ENCODE peak calls at places on chromosomes 16 and 17, in five cellular contexts. R, V, K, M and C are unnamed samples.

GRCh38 chr16:3051489-3051888 is 5.1 kb downstream of the MMP25 start:
- DNase-seq in R (no peak), V (no peak), K (no peak), M (no peak), C (no peak)

GRCh38 chr16:4064950-4065352 is 51.3 kb downstream of the ADCY9 start:
- DNase-seq in R (no peak), V (peak), K (no peak), M (no peak), C (no peak)

GRCh38 chr16:3023415-3023668 is 400 bp downstream of the HCFC1R1 start:
- DNase-seq in R (no peak), V (no peak), K (no peak), M (no peak), C (no peak)

GRCh38 chr16:80166082-80166481 is 374.7 kb upstream of the DYNLRB2 start:
- DNase-seq in R (no peak), V (no peak), K (no peak), M (no peak), C (no peak)

GRCh38 chr17:8789743-8790142 is 9.4 kb downstream of the MFSD6L start:
- DNase-seq in R (no peak), V (no peak), K (no peak), M (no peak), C (no peak)

GRCh38 chr17:27762527-27763305 is 37.6 kb downstream of the NOS2 start:
- DNase-seq in R (no peak), V (peak), K (no peak), M (no peak), C (no peak)

GRCh38 chr17:78366109-78366848 is 6.4 kb upstream of the SOCS3 start:
- DNase-seq in R (no peak), V (no peak), K (no peak), M (no peak), C (no peak)

GRCh38 chr17:78356163-78356713 is 3.6 kb downstream of the SOCS3 start:
- DNase-seq in R (peak), V (peak), K (no peak), M (peak), C (no peak)

GRCh38 chr17:73137376-73137775 is 27.4 kb upstream of the SSTR2 start:
- DNase-seq in R (no peak), V (no peak), K (no peak), M (no peak), C (no peak)

GRCh38 chr17:72030067-72030899 is 90.5 kb upstream of the SOX9 start:
- DNase-seq in R (peak), V (peak), K (peak), M (peak), C (peak)

GRCh38 chr16:48892884-48893283 is 282.9 kb upstream of the N4BP1 start:
- DNase-seq in R (no peak), V (no peak), K (no peak), M (no peak), C (no peak)

GRCh38 chr17:68820825-68821481 is 134.2 kb downstream of the ABCA8 start:
- DNase-seq in R (no peak), V (no peak), K (peak), M (no peak), C (no peak)

GRCh38 chr17:19762515-19762961 is 14.4 kb upstream of the ALDH3A1 start:
- DNase-seq in R (peak), V (peak), K (peak), M (no peak), C (peak)

GRCh38 chr17:74356640-74357465 is 4.8 kb downstream of the BTBD17 start:
- DNase-seq in R (no peak), V (no peak), K (no peak), M (no peak), C (no peak)

GRCh38 chr17:28871056-28871579 is 16.3 kb downstream of the ERAL1 start:
- DNase-seq in R (no peak), V (no peak), K (no peak), M (peak), C (no peak)

GRCh38 chr17:41982026-41982989 is 15.7 kb downstream of the CNP start:
- DNase-seq in R (no peak), V (no peak), K (no peak), M (no peak), C (no peak)

GRCh38 chr17:9339958-9340357 is 235.7 kb downstream of the STX8 start:
- DNase-seq in R (no peak), V (no peak), K (no peak), M (no peak), C (no peak)

GRCh38 chr17:4690745-4691144 is 13.2 kb downstream of the PELP1 start:
- DNase-seq in R (no peak), V (no peak), K (no peak), M (no peak), C (no peak)
- TF ChIP-seq SUZ12 in R (no peak), V (no peak), K (no peak), M (no peak), C (no peak)

DNA sequence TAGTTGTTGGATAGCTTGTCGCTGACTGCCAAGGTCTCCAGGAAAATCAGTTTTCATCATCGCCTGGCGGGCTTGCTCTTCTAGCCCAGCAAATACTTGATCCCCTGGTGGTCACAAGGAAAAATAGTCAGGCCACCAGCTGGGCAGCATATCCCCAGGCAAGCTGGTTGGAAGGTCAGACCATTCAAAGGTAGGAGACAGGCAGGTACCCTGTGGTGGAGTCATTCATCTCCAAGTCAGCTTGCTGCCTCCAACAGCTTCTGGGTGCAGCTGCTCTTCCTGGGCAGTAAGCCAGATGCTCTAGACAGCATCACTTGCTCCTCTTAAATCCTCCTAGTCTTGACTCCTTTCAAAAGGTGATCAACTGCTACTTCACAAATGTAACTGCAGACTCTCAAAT is 16.0 kb downstream of the ZNF821 start:
- DNase-seq in R (no peak), V (no peak), K (peak), M (no peak), C (no peak)
- TF ChIP-seq SUZ12 in R (no peak), V (no peak), K (no peak), M (no peak), C (no peak)

DNA sequence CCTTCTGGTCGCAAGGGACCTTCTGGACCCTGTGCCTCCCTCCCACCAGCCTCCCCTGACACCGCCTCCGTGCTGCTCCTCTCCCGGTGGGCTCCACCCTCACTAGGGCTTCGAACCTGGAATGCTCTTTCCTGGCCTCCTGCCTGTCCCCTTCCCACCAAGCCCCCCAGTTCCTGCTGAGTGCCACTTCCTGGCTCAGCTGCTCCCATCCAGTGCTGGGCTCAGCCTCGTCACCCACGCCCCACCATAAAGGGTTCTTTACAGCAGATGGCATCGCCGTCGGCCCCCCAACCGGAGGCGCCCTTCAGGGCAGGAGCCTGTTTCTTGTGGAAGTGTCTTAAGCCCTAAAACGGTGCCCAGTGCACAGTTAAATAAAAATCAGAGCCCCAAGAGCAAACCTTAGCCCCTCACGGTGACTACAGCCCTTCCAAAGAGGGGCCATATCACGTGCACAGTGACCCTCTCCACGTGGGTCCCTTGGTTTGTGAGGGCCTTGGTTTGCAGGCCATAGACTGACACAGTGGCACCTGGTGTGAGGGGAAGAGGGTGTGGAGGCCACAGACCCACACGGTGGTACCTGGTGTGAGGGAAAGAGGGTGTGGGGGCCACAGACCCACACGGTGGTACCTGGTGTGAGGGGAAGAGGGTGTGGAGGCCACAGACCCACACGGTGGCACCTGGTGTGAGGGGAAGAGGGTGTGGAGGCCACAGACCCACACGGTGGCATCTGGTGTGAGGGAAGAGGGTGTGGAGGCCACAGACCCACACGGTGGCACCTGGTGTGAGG is 111.4 kb downstream of the METRNL start:
- DNase-seq in R (no peak), V (no peak), K (no peak), M (no peak), C (no peak)
- TF ChIP-seq SUZ12 in R (no peak), V (no peak), K (no peak), M (no peak), C (no peak)

DNA sequence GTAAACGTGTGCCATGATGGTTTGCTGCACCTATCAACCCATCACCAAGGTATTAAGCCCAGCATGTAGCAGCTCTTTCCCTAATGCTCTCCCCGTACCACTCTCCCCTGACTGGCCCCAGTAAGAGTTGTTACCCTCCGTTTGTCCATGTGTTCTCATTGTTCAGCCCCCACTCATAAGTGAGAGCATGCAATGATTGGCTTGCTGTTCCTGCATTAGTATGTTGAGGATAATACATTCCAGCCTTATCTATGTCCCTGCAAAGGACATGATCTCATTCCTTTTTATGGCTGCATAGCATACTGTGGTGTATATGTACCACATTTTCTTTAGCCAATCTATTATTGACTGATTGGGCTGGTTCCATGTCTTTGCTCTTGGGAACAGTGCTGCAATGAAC is 1294.9 kb upstream of the CDH8 start:
- DNase-seq in R (no peak), V (no peak), K (no peak), M (no peak), C (no peak)
- TF ChIP-seq SUZ12 in R (no peak), V (no peak), K (no peak), M (no peak), C (no peak)

DNA sequence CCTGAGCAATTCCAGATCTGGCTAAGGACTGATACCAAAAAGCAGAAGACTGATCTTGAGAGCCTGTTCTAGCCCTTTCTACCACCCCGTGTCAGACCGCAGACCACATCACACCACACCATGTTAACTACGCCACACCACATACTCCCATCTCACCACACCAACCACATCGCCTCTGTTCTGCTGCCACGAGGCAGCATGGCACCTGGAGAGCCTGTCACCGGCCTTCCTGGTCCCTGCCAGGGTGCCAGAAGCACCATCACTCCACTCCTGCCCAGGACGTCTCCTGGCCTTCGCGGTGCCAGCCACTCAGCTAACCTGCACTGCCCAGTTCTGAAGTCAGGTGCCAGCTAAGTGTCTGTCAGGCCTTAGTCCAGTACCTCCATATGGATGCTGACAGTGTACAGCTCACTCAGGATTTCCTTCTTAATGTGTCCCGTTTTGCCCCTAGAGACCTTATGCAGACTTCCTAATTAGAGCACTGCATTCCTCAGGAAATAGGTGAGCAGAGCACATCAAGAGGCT is 37.2 kb upstream of the BCAR1 start:
- DNase-seq in R (no peak), V (no peak), K (no peak), M (peak), C (no peak)
- TF ChIP-seq SUZ12 in R (no peak), V (no peak), K (no peak), M (no peak), C (no peak)

DNA sequence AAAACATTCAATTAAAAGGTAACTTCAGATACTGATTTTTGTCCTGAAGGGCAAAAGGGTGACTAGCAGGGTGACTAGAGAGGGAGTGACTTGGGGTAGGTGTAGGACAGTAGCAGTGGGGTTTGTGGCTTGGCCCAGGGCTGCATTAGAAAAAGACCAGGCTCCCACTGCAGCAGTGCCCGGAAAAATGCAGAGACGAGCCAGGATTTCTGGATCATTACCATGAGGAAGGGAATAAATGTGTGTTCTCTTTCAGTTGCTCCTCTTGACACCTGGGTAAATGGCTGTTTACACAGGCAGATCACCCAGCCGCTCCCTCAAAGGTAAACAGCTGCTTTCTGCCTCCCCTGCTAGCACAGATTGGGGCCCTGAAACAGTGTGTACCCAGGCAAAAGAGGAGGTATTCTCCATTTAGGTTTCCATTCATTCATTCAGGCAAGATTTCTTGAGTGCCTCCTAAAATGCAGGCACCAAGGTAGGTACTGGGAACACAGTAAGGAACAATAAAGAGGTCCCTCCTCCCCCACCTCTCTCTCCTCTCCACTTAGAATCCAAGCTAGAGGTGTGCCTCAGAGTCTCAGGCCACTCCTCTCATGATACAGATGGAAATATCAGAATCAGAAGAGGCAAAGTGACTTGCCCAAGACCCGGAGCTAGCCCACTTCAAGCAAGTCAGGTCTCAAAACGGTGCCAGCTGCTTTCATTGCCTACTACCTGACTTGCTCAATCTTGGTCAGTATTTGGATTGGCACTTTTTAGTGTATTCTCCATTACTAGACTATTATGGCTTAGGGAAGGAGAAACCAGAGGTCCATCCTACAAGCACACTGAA is 15.2 kb upstream of the TOX3 start:
- DNase-seq in R (no peak), V (no peak), K (peak), M (no peak), C (no peak)
- TF ChIP-seq SUZ12 in R (no peak), V (no peak), K (no peak), M (no peak), C (no peak)

GRCh38 chr16:20348365-20349185 is 3.9 kb downstream of the UMOD start:
- DNase-seq in R (no peak), V (peak), K (no peak), M (no peak), C (no peak)
- TF ChIP-seq SUZ12 in R (no peak), V (no peak), K (no peak), M (no peak), C (no peak)

GRCh38 chr16:14487579-14487978 is 142.5 kb downstream of the PARN start:
- DNase-seq in R (no peak), V (no peak), K (no peak), M (no peak), C (no peak)

GRCh38 chr16:14485811-14486519 is 144.1 kb downstream of the PARN start:
- DNase-seq in R (no peak), V (no peak), K (no peak), M (no peak), C (no peak)

GRCh38 chr16:14489460-14489859 is 140.6 kb downstream of the PARN start:
- DNase-seq in R (no peak), V (no peak), K (peak), M (no peak), C (peak)

GRCh38 chr16:14485131-14485551 is 144.9 kb downstream of the PARN start:
- DNase-seq in R (no peak), V (no peak), K (peak), M (no peak), C (no peak)

GRCh38 chr16:14486520-14487303 is 143.3 kb downstream of the PARN start:
- DNase-seq in R (no peak), V (no peak), K (peak), M (no peak), C (peak)
- TF ChIP-seq SUZ12 in R (no peak), V (no peak), K (no peak), M (no peak), C (no peak)

GRCh38 chr17:38657824-38658740 is 16.7 kb downstream of the EPOP start:
- DNase-seq in R (no peak), V (no peak), K (no peak), M (no peak), C (no peak)

GRCh38 chr17:38658741-38659345 is 15.9 kb downstream of the EPOP start:
- DNase-seq in R (no peak), V (no peak), K (no peak), M (no peak), C (no peak)

GRCh38 chr17:38654411-38655398 is 20.1 kb downstream of the EPOP start:
- DNase-seq in R (no peak), V (no peak), K (no peak), M (peak), C (no peak)

GRCh38 chr17:38656959-38657823 is 17.6 kb downstream of the EPOP start:
- DNase-seq in R (no peak), V (no peak), K (peak), M (no peak), C (no peak)

GRCh38 chr17:38653679-38654078 is 21.1 kb downstream of the EPOP start:
- DNase-seq in R (no peak), V (no peak), K (no peak), M (no peak), C (no peak)
- TF ChIP-seq SUZ12 in R (no peak), V (no peak), K (no peak), M (no peak), C (no peak)